ENCODE peak calls at places on chromosome 11, in eight cellular contexts. O is stomach; Q is CD4-positive, alpha-beta memory T cell; J is testis; V is GM23248; B is Karpas-422; H is GM23338; D is colonic mucosa. A is an unnamed sample.

GRCh38 chr11:128859563-128860441 is 7.3 kb downstream of the KCNJ1 start:
- DNase-seq in H (peak), J (peak), B (peak), V (peak), O (peak), Q (peak), D (peak), A (peak)

GRCh38 chr11:50333861-50334260 is 301.2 kb downstream of the OR4C45 start:
- DNase-seq in J (no peak), B (no peak), V (no peak), D (no peak), Q (no peak), O (no peak), H (no peak), A (no peak)

GRCh38 chr11:534592-535518 is 521 bp downstream of the HRAS start:
- DNase-seq in Q (peak), J (peak), D (no peak), V (peak), B (peak), H (peak), O (peak), A (peak)

GRCh38 chr11:44849424-44849823 is 101.3 kb downstream of the TP53I11 start:
- DNase-seq in O (no peak), H (no peak), V (no peak), Q (no peak), B (no peak), D (no peak), J (no peak), A (no peak)

GRCh38 chr11:19410032-19410431 is 169.3 kb upstream of the E2F8 start:
- DNase-seq in B (no peak), V (no peak), Q (no peak), O (no peak), D (no peak), J (no peak), H (no peak), A (no peak)

GRCh38 chr11:17703951-17704350 is 15.4 kb upstream of the MYOD1 start:
- DNase-seq in J (no peak), B (peak), V (peak), O (no peak), Q (no peak), D (no peak), H (peak), A (no peak)

GRCh38 chr11:9759519-9760179 is 95.8 kb downstream of the SWAP70 start:
- DNase-seq in J (peak), Q (peak), H (no peak), B (peak), D (peak), O (peak), V (peak), A (peak)

GRCh38 chr11:125091247-125091876 is 20.1 kb downstream of the TMEM218 start:
- DNase-seq in D (peak), H (peak), J (peak), O (no peak), Q (no peak), B (peak), V (peak), A (no peak)

GRCh38 chr11:126951465-126951864 is 49.1 kb downstream of the KIRREL3 start:
- DNase-seq in H (no peak), D (no peak), B (no peak), V (no peak), O (no peak), Q (no peak), J (no peak), A (no peak)

GRCh38 chr11:59943996-59944395 is 5.8 kb downstream of the OOSP1 start:
- DNase-seq in D (no peak), J (no peak), V (no peak), B (no peak), O (no peak), H (peak), Q (no peak), A (no peak)

GRCh38 chr11:134762248-134763029 is 350.4 kb upstream of the B3GAT1 start:
- DNase-seq in V (no peak), Q (no peak), J (peak), H (peak), D (no peak), O (no peak), B (no peak), A (no peak)

GRCh38 chr11:2721163-2721935 is 21.6 kb upstream of the KCNQ1OT1 start:
- DNase-seq in O (no peak), H (peak), Q (no peak), B (no peak), V (no peak), D (no peak), J (no peak), A (no peak)

GRCh38 chr11:30451642-30452041 is 128.7 kb downstream of the ARL14EP start:
- DNase-seq in Q (no peak), D (no peak), V (no peak), J (no peak), H (peak), B (no peak), O (no peak), A (no peak)

GRCh38 chr11:69541501-69542313 is 60.2 kb downstream of the LINC01488 start:
- DNase-seq in Q (no peak), D (no peak), J (no peak), B (no peak), O (no peak), V (peak), H (no peak), A (peak)

GRCh38 chr11:69646493-69647201 is 5.7 kb downstream of the CCND1 start:
- DNase-seq in J (no peak), H (no peak), Q (no peak), B (no peak), V (peak), O (no peak), D (no peak), A (peak)

GRCh38 chr11:70169136-70169535 is 34.0 kb upstream of the FADD start:
- DNase-seq in H (no peak), J (no peak), D (no peak), B (no peak), V (no peak), Q (no peak), O (no peak), A (no peak)

GRCh38 chr11:3994030-3994640 is 100.5 kb upstream of the RRM1 start:
- DNase-seq in Q (no peak), B (no peak), J (no peak), V (peak), H (no peak), O (no peak), D (no peak), A (no peak)

GRCh38 chr11:47130541-47130940 is 46.1 kb downstream of the ARFGAP2 start:
- DNase-seq in V (no peak), O (no peak), D (no peak), Q (no peak), H (peak), B (no peak), J (no peak), A (no peak)

GRCh38 chr11:105219269-105219668 is 79.7 kb upstream of the CARD18 start:
- DNase-seq in O (no peak), H (peak), D (no peak), B (peak), J (no peak), V (no peak), Q (no peak), A (no peak)

GRCh38 chr11:131511794-131512193 is 141.4 kb downstream of the NTM start:
- DNase-seq in D (peak), Q (no peak), B (peak), H (peak), V (peak), J (peak), O (peak), A (peak)

GRCh38 chr11:76627541-76628082 is 42.9 kb downstream of the LRRC32 start:
- DNase-seq in B (no peak), H (no peak), O (no peak), V (no peak), Q (no peak), D (no peak), J (no peak), A (no peak)

GRCh38 chr11:125164422-125165110 is at the start of gene PKNOX2:
- DNase-seq in B (no peak), H (peak), V (peak), Q (peak), D (peak), J (peak), O (peak), A (peak)

GRCh38 chr11:45041556-45041955 is 90.9 kb upstream of the TP53I11 start:
- DNase-seq in O (no peak), V (no peak), H (no peak), D (no peak), B (no peak), Q (no peak), J (no peak), A (no peak)

GRCh38 chr11:22466809-22467208 is 128.6 kb downstream of the SLC17A6 start:
- DNase-seq in Q (no peak), O (no peak), D (no peak), J (no peak), H (no peak), V (peak), B (no peak), A (no peak)

GRCh38 chr11:77167791-77168190 is 39.7 kb downstream of the MYO7A start:
- DNase-seq in O (no peak), J (no peak), H (no peak), V (no peak), Q (no peak), D (no peak), B (no peak), A (no peak)

GRCh38 chr11:2518112-2518982 is 73.5 kb downstream of the KCNQ1 start:
- DNase-seq in H (no peak), Q (no peak), B (no peak), O (peak), J (no peak), D (peak), V (no peak), A (peak)

GRCh38 chr11:76666830-76667229 is 3.7 kb downstream of the LRRC32 start:
- DNase-seq in Q (no peak), H (no peak), B (no peak), V (no peak), J (no peak), D (no peak), O (no peak), A (no peak)

GRCh38 chr11:109527496-109527895 is 105.5 kb downstream of the C11orf87 start:
- DNase-seq in D (no peak), O (no peak), J (no peak), H (no peak), V (peak), Q (no peak), B (no peak), A (no peak)

GRCh38 chr11:122486793-122487495 is 168.6 kb upstream of the UBASH3B start:
- DNase-seq in B (peak), O (no peak), V (peak), J (no peak), D (no peak), Q (no peak), H (peak), A (no peak)

GRCh38 chr11:76074178-76075112 is 131.9 kb downstream of the WNT11 start:
- DNase-seq in Q (no peak), D (no peak), J (no peak), V (peak), B (no peak), O (no peak), H (no peak), A (no peak)

GRCh38 chr11:3015796-3016195 is 23.7 kb upstream of the NAP1L4 start:
- DNase-seq in J (no peak), D (no peak), Q (no peak), H (no peak), B (no peak), O (no peak), V (peak), A (no peak)

GRCh38 chr11:132977746-132978145 is 554.6 kb downstream of the OPCML start:
- DNase-seq in H (no peak), O (no peak), D (no peak), V (no peak), B (no peak), Q (no peak), J (no peak), A (no peak)

GRCh38 chr11:83508804-83509203 is 222.6 kb upstream of the CCDC90B start:
- DNase-seq in O (no peak), J (no peak), V (peak), D (no peak), Q (no peak), H (no peak), B (no peak), A (no peak)

DNA sequence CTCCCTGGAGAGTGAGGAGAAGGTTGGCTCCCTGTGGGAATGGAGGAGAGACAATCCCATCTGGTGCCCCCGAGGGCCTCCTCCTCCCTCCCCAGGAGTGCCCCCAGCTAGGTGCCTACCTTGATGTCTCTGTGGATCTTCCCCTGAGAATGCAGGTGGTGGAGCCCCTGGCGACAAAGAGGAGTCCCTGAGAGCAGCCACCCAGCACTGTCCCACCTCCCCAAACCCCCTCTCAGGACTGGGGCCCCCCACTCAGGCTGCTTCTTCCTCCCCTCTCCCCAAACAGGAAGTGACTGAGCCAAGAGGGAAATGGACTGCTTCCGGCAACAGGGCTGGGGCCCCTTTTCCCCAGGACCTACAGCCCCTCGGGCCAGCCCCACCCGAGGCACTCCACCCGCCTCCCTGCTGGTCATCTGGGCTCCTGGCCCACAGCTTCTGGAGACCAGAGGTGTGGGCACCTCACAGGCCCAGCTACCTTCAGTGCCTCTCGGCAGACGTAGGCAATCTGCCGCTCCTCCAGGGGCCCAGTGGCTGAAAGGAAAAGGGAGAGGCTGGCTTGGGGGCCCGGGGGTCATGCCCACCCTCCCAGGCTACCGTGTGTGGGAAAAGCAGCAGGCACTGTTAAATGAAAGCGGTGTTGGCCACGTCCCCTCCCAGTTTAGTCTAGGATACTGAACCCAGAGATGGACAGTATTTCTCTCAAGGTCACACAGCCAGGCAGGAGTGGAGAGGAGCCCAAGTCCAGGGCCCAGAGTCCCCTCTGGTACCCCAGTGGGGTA is 1.2 kb downstream of the MAP4K2 start:
- DNase-seq in D (no peak), V (no peak), B (peak), Q (no peak), O (no peak), J (no peak), H (no peak), A (no peak)
- H3K27ac ChIP-seq in D (no peak), V (no peak), B (peak), Q (peak), O (peak), J (no peak), H (no peak), A (peak)

GRCh38 chr11:12435264-12435663 is 57.9 kb downstream of the PARVA start:
- DNase-seq in O (no peak), J (no peak), V (no peak), D (no peak), H (no peak), B (no peak), Q (no peak), A (no peak)

GRCh38 chr11:12432507-12432906 is 55.1 kb downstream of the PARVA start:
- DNase-seq in H (no peak), V (no peak), B (no peak), D (no peak), Q (no peak), J (no peak), O (no peak), A (no peak)

GRCh38 chr11:12434255-12434654 is 56.9 kb downstream of the PARVA start:
- DNase-seq in V (peak), D (no peak), J (no peak), O (no peak), H (no peak), B (no peak), Q (no peak), A (no peak)

GRCh38 chr11:12436266-12436665 is 58.9 kb downstream of the PARVA start:
- DNase-seq in B (no peak), H (no peak), O (no peak), V (no peak), J (no peak), Q (no peak), D (no peak), A (no peak)

GRCh38 chr11:12433571-12434061 is 56.2 kb downstream of the PARVA start:
- DNase-seq in V (peak), H (no peak), O (no peak), D (no peak), Q (no peak), J (no peak), B (no peak), A (no peak)
- H3K4me3 ChIP-seq in V (peak), H (no peak), O (no peak), D (no peak), Q (no peak), J (no peak), B (no peak), A (no peak)

DNA sequence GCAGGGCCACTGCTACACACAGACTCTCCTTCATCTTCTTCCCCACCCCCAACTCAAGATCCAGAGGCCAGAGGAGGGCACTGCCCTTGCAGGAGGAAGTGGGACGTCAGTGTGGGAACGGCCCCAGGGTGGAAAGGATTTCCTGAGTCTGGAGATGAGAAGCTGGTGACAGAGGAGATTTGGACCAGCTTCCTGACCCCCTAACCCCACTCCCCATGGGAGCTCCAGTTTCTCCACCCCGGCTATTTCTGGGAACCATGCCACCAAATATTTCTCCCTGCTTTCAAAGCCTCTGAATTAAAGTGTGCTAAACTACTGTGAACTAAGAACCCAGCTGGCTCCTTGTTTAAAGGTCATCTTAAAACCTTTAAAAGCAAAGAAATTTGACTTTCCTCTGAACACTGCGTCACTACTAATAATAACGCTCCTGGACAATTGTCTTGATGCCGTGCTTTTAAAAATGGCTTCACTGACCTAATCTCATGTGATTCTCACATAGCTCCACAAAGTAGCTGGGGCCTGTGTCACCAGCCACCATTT is 46.6 kb downstream of the CWC15 start:
- DNase-seq in H (peak), Q (no peak), D (peak), O (peak), V (peak), B (no peak), J (peak), A (no peak)
- H3K27ac ChIP-seq in H (no peak), Q (no peak), D (peak), O (peak), V (peak), B (no peak), J (no peak), A (peak)

GRCh38 chr11:78823588-78823987 is 248.9 kb upstream of the NARS2 start:
- DNase-seq in B (no peak), O (no peak), D (no peak), Q (no peak), V (no peak), J (no peak), H (no peak), A (peak)

GRCh38 chr11:78821371-78822306 is 247.0 kb upstream of the NARS2 start:
- DNase-seq in V (no peak), H (no peak), J (no peak), O (no peak), Q (no peak), B (no peak), D (no peak), A (no peak)

GRCh38 chr11:78818201-78818600 is 243.5 kb upstream of the NARS2 start:
- DNase-seq in J (no peak), O (no peak), V (no peak), D (no peak), H (no peak), B (no peak), Q (no peak), A (no peak)

GRCh38 chr11:78822931-78823423 is 248.3 kb upstream of the NARS2 start:
- DNase-seq in Q (no peak), B (no peak), J (peak), O (no peak), D (no peak), V (no peak), H (no peak), A (peak)

GRCh38 chr11:78820722-78821121 is 246.1 kb upstream of the NARS2 start:
- DNase-seq in H (no peak), B (no peak), D (no peak), V (no peak), O (peak), Q (no peak), J (no peak), A (no peak)
- H3K4me3 ChIP-seq in H (no peak), B (no peak), D (no peak), V (no peak), O (no peak), Q (no peak), J (no peak), A (no peak)

DNA sequence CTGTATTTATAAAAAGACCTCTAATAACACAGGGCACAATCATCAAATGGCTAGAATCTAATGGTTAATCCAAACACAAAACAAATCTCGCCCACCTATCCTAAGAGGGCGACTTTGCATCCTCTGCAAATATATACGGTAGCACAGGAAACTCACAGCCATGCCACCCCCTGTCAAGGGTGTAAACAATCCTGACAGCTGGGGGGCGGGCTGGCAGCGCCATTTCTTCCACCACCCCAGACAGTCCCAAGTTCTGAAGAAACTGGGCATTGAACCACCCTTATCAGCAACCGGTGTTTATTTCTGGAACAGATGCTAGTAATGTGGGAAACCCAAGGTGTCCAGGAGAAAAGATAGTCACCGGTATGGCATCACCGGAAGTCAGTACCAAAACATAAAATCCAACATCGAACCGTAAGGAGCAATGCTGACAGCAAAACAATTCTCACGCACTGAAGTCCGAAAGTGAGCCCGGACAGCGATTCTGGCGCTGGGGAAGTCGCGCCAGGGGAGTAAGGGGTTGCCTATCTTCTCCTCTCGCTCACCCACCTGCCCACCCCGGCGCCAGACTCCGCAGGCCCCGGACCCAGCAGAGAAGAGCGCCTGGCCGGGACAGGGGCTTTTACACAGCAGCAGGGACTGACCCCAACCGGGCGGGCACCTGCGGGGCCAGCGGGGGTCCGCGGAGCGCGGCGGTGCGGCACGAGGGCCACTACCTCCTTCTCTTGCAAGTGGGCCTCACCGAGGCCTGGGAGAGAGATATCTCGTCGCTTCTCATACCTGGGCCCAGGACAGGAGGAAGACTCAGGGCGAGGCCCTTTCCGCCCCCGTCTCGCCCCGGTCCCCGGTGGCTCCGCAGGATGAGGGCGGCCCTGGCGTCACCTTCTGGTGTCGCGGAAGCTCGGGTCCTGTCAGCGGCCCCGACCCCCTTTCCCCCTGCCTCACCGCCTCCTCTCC is 643 bp downstream of the FBXO3 start:
- DNase-seq in Q (peak), O (no peak), H (peak), B (peak), D (peak), V (peak), J (peak), A (no peak)
- H3K27ac ChIP-seq in Q (peak), O (peak), H (no peak), B (no peak), D (peak), V (peak), J (peak), A (peak)

GRCh38 chr11:27467181-27467913 is 5.2 kb downstream of the LGR4 start:
- DNase-seq in O (no peak), H (no peak), Q (no peak), J (no peak), V (no peak), D (no peak), B (no peak), A (no peak)

GRCh38 chr11:27464155-27464759 is 8.3 kb downstream of the LGR4 start:
- DNase-seq in V (peak), Q (no peak), B (no peak), O (no peak), H (peak), J (no peak), D (peak), A (no peak)

GRCh38 chr11:27468209-27468608 is 4.4 kb downstream of the LGR4 start:
- DNase-seq in D (no peak), Q (no peak), V (peak), O (no peak), J (no peak), H (no peak), B (no peak), A (no peak)

GRCh38 chr11:27466363-27466762 is 6.2 kb downstream of the LGR4 start:
- DNase-seq in J (no peak), H (no peak), O (no peak), Q (no peak), D (no peak), B (no peak), V (no peak), A (no peak)

GRCh38 chr11:27465629-27466028 is 7.0 kb downstream of the LGR4 start:
- DNase-seq in V (no peak), J (no peak), H (no peak), B (no peak), Q (no peak), D (no peak), O (no peak), A (no peak)
- H3K4me3 ChIP-seq in V (no peak), J (no peak), H (no peak), B (no peak), Q (no peak), D (no peak), O (no peak), A (no peak)

A was measured in upper lobe of left lung.